ENCODE peak calls at places on chromosomes 12 and 14, in five cellular contexts. N is cardiac muscle cell, R is fibroblast of pulmonary artery, L is brain microvascular endothelial cell, O is GM23338. K is an unnamed sample.

GRCh38 chr12:15936751-15937150 is 25.6 kb downstream of the DERA start:
- DNase-seq in O (no peak), R (no peak), N (no peak), L (no peak), K (no peak)

GRCh38 chr12:95608252-95609033 is 57.2 kb upstream of the USP44 start:
- DNase-seq in N (no peak), L (peak), R (peak), O (peak), K (peak)

GRCh38 chr12:53190108-53190729 is 9.5 kb upstream of the CSAD start:
- DNase-seq in O (peak), N (peak), L (peak), R (peak), K (peak)

GRCh38 chr12:29591140-29592020 is 93.9 kb upstream of the OVCH1 start:
- DNase-seq in R (peak), N (peak), O (peak), L (peak), K (peak)

GRCh38 chr12:22672951-22673350 is 48.0 kb downstream of the ETNK1 start:
- DNase-seq in L (peak), O (no peak), R (peak), N (no peak), K (peak)

GRCh38 chr12:510071-510825 is 50.5 kb downstream of the B4GALNT3 start:
- DNase-seq in O (peak), N (no peak), L (no peak), R (no peak), K (no peak)

GRCh38 chr12:126093911-126094310 is 1028.7 kb downstream of the AACS start:
- DNase-seq in L (no peak), R (peak), N (peak), O (peak), K (no peak)

GRCh38 chr12:116545936-116546335 is 13.2 kb upstream of the MAP1LC3B2 start:
- DNase-seq in R (no peak), O (no peak), N (no peak), L (no peak), K (no peak)

GRCh38 chr12:41967668-41968649 is 176.7 kb downstream of the GXYLT1 start:
- DNase-seq in L (no peak), R (no peak), N (peak), O (peak), K (no peak)

GRCh38 chr12:112061127-112061526 is 47.5 kb downstream of the NAA25 start:
- DNase-seq in R (no peak), N (no peak), O (no peak), L (no peak), K (no peak)

GRCh38 chr12:92278378-92278828 is 132.8 kb upstream of the BTG1 start:
- DNase-seq in L (no peak), R (peak), N (no peak), O (no peak), K (no peak)

GRCh38 chr12:92561543-92561899 is 141.3 kb upstream of the PLEKHG7 start:
- DNase-seq in O (no peak), R (peak), N (no peak), L (peak), K (peak)

GRCh38 chr12:120762093-120762492 is 36.5 kb downstream of the ACADS start:
- DNase-seq in N (no peak), R (peak), O (no peak), L (peak), K (no peak)

GRCh38 chr14:30597496-30597895 is 24.6 kb upstream of the SCFD1 start:
- DNase-seq in L (no peak), R (no peak), O (no peak), N (no peak), K (no peak)

GRCh38 chr12:19575307-19576243 is 136.3 kb downstream of the AEBP2 start:
- DNase-seq in N (peak), L (peak), R (peak), O (no peak), K (peak)

GRCh38 chr12:101653503-101653902 is 43.9 kb upstream of the CHPT1 start:
- DNase-seq in R (no peak), O (peak), L (no peak), N (no peak), K (no peak)

GRCh38 chr12:74646831-74647230 is 109.2 kb downstream of the ATXN7L3B start:
- DNase-seq in N (peak), L (no peak), O (peak), R (peak), K (no peak)

GRCh38 chr14:85596562-85596961 is 66.6 kb downstream of the FLRT2 start:
- DNase-seq in N (no peak), R (no peak), L (no peak), O (no peak), K (no peak)

GRCh38 chr12:73106896-73107295 is 834.7 kb downstream of the TRHDE start:
- DNase-seq in L (no peak), R (no peak), O (no peak), N (no peak), K (no peak)

GRCh38 chr12:131242741-131243496 is 289.2 kb downstream of the ADGRD1 start:
- DNase-seq in N (no peak), R (no peak), O (peak), L (no peak), K (no peak)

GRCh38 chr14:26527095-26527494 is 70.7 kb downstream of the NOVA1 start:
- DNase-seq in L (no peak), O (no peak), R (peak), N (no peak), K (no peak)

GRCh38 chr14:89576132-89576923 is 159.3 kb upstream of the FOXN3 start:
- DNase-seq in L (peak), O (peak), N (peak), R (no peak), K (no peak)

GRCh38 chr12:40945772-40946171 is 242.3 kb upstream of the PDZRN4 start:
- DNase-seq in R (no peak), L (no peak), N (no peak), O (no peak), K (no peak)

GRCh38 chr12:40947812-40948211 is 240.3 kb upstream of the PDZRN4 start:
- DNase-seq in O (no peak), R (no peak), L (no peak), N (no peak), K (no peak)

GRCh38 chr12:40942326-40942725 is 245.8 kb upstream of the PDZRN4 start:
- DNase-seq in O (peak), R (peak), L (peak), N (peak), K (peak)

DNA sequence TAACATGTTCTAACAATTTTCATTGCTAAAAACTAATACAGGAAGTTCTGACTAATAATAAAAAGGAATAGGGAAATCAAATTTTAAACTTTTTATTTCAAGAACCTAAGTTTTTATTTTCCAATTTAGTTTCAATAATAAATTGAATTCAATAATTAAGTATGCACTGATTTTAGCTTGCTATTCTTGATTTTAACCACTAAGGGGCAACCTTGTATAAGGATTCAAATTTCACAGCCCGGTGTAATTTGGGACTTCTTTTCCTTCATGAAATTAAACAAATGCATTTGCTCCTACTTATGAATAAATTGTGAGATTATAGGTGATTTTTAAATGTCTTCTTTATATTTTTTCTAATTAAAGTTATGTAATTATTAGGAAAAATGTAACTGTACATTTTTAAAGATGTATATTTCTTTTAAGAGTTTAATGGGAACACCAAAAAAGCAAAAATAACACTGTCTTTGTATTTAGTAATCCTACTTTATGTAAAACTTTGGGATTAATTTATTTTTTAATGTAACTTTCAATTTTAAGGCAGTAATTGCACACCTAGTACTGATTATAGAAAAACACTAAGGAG is 241.4 kb upstream of the PDZRN4 start:
- DNase-seq in N (peak), O (peak), L (no peak), R (peak), K (peak)
- TF ChIP-seq CTCF in N (peak), O (peak), L (peak), R (peak), K (peak)

GRCh38 chr14:33736299-33736698 is 214.6 kb downstream of the EGLN3 start:
- DNase-seq in O (peak), N (no peak), R (no peak), L (no peak), K (no peak)
- TF ChIP-seq CTCF in O (no peak), N (no peak), R (no peak), L (no peak), K (no peak)

GRCh38 chr14:23356036-23356435 is 3.3 kb upstream of the SLC22A17 start:
- DNase-seq in O (no peak), L (no peak), N (no peak), R (no peak), K (no peak)

GRCh38 chr14:23353433-23353780 is 720 bp upstream of the SLC22A17 start:
- DNase-seq in O (no peak), R (no peak), N (no peak), L (no peak), K (no peak)

GRCh38 chr14:23351681-23352505 is 794 bp downstream of the SLC22A17 start:
- DNase-seq in L (no peak), R (no peak), N (peak), O (peak), K (peak)

GRCh38 chr14:23354990-23355389 is 2.3 kb upstream of the SLC22A17 start:
- DNase-seq in O (no peak), R (no peak), L (no peak), N (no peak), K (no peak)

GRCh38 chr14:23352506-23353432 is at the start of gene SLC22A17:
- DNase-seq in R (peak), N (peak), O (peak), L (peak), K (peak)
- TF ChIP-seq CTCF in R (peak), N (no peak), O (no peak), L (peak), K (peak)

GRCh38 chr14:59691266-59691665 is 114.7 kb upstream of the CCDC175 start:
- DNase-seq in R (no peak), N (no peak), L (no peak), O (no peak), K (no peak)

GRCh38 chr14:59687663-59688062 is 111.1 kb upstream of the CCDC175 start:
- DNase-seq in N (no peak), L (no peak), R (no peak), O (no peak), K (no peak)

GRCh38 chr14:59690426-59690825 is 113.8 kb upstream of the CCDC175 start:
- DNase-seq in R (no peak), O (no peak), N (no peak), L (no peak), K (no peak)

GRCh38 chr14:59688224-59689170 is 111.9 kb upstream of the CCDC175 start:
- DNase-seq in R (peak), O (peak), N (peak), L (peak), K (peak)
- TF ChIP-seq CTCF in R (peak), O (peak), N (peak), L (peak), K (peak)

DNA sequence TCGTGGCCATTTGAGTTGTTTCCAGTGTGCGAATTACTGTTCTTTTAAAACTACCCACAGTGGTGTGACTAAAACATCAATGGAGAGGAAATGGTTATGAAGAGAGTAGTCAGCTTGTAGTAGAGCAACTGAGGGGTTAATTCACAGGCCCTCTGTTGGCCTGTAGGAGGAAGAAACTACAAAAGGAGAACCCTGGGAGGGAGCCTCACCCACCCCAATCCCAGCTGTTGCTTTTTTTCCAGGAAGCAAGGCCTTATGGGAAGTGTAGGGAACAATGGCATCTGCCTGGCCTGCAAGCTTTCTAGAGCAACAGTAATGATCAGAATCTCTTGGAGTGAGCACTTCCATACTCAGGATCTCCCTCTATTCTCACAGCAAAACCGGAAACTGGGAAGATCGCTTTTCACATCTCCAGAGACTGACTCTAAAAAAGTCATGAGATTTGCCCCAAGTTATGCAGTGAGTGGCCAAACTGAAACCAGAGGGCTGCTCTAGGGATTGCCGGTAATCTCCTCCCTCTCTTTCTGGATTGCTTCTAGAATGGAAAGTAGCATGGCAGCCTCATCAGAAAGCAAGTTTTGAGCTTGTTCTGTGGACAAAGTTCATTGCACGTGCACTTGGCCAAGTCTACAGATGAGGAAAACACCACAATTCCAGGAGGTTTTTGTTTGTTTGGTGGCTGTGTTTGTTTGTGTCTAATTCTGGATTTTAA is 125.2 kb upstream of the PWP1 start:
- DNase-seq in N (no peak), L (no peak), O (peak), R (no peak), K (no peak)
- TF ChIP-seq CTCF in N (no peak), L (peak), O (peak), R (no peak), K (no peak)

DNA sequence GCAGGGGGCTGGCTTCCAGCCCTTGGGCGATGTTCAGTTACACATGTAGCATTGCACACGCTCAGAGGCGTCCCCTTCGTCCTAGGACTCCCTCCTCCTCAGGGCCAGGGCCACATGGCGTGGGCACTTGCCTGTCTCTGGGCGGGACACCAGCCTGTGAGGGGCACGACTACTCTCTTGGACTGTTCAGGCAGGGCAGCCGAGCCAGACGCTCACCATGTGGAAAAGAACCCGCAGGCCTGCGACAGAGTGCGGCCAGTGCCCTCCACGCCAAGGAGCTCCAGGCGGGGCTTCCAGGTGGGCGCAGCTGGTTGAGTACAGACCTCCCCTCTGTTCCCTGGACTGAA is 20.9 kb downstream of the MTA1 start:
- DNase-seq in N (no peak), O (no peak), L (no peak), R (no peak), K (no peak)
- TF ChIP-seq CTCF in N (no peak), O (no peak), L (no peak), R (no peak), K (no peak)

K was measured in foreskin fibroblast.